ENCODE peak calls at places on chromosomes 12 and 14, in nine cellular contexts. Y is fibroblast of lung, J is heart left ventricle, U is left ventricle myocardium inferior, K is osteoblast, B is HCT116, P is DND-41, G is K562, X is psoas muscle. Q is an unnamed sample.

GRCh38 chr12:63668028-63668799 is at the start of gene DPY19L2:
- DNase-seq in Y (peak; percentile 78), J (peak; percentile 89), U (peak; percentile 84), K (peak; percentile 64), B (no peak), P (no peak), G (no peak), X (peak; percentile 54), Q (peak; percentile 48)

GRCh38 chr14:56390859-56391258 is 188.7 kb upstream of the TMEM260 start:
- DNase-seq in Y (no peak), J (no peak), U (no peak), K (no peak), B (peak; percentile 4), P (no peak), G (no peak), X (no peak), Q (no peak)

GRCh38 chr12:127550271-127550670 is 716.7 kb upstream of the TMEM132C start:
- DNase-seq in Y (peak; percentile 5), J (no peak), U (no peak), K (peak; percentile 58), B (no peak), P (no peak), G (no peak), X (no peak), Q (no peak)

GRCh38 chr12:80622271-80622670 is 85.2 kb upstream of the MYF6 start:
- DNase-seq in Y (peak; percentile 30), J (no peak), U (no peak), K (no peak), B (no peak), P (no peak), G (no peak), X (no peak), Q (no peak)

GRCh38 chr12:92971869-92972524 is 42.9 kb upstream of the EEA1 start:
- DNase-seq in Y (peak; percentile 93), J (no peak), U (no peak), K (peak; percentile 35), B (no peak), P (no peak), G (no peak), X (no peak), Q (no peak)

GRCh38 chr12:57221169-57221917 is 4.7 kb downstream of the NXPH4 start:
- DNase-seq in Y (no peak), J (no peak), U (no peak), K (no peak), B (no peak), P (no peak), G (no peak), X (no peak), Q (no peak)

GRCh38 chr12:49832836-49833421 is 4.7 kb upstream of the NCKAP5L start:
- DNase-seq in Y (peak; percentile 89), J (no peak), U (no peak), K (no peak), B (no peak), P (no peak), G (no peak), X (no peak), Q (no peak)

GRCh38 chr12:103855036-103855712 is 14.1 kb upstream of the NT5DC3 start:
- DNase-seq in Y (peak; percentile 70), J (no peak), U (no peak), K (peak; percentile 65), B (no peak), P (no peak), G (no peak), X (no peak), Q (no peak)

GRCh38 chr12:130334937-130335336 is 2.8 kb upstream of the PIWIL1 start:
- DNase-seq in Y (no peak), J (no peak), U (no peak), K (no peak), B (no peak), P (no peak), G (peak; percentile 19), X (no peak), Q (no peak)

GRCh38 chr14:101353422-101353821 is 207.9 kb upstream of the DIO3 start:
- DNase-seq in Y (no peak), J (no peak), U (no peak), K (no peak), B (no peak), P (no peak), G (no peak), X (no peak), Q (no peak)

GRCh38 chr14:80602931-80603330 is 338.6 kb downstream of the CEP128 start:
- DNase-seq in Y (no peak), J (no peak), U (no peak), K (no peak), B (no peak), P (no peak), G (no peak), X (no peak), Q (no peak)

GRCh38 chr12:85741051-85741450 is 95.2 kb downstream of the RASSF9 start:
- DNase-seq in Y (no peak), J (no peak), U (no peak), K (no peak), B (no peak), P (no peak), G (no peak), X (no peak), Q (no peak)

DNA sequence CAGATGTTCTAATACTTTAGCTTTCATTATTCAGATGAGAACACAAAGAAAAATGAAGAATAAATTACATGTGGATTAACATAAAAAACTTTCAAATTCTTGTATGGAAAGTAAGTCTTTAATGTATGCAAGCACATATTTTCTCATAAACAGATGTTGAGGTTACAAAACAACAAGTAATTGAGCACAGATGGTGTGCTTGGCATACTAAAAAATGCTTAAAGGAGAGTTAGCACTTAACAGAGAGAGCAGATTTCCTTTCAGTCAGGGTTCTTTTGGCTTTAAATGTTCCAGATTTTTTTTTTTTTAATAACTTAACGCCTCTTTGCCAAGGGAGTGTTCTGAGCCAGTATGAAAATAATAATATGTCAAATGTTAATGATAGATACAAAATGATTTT is 96.0 kb downstream of the RASSF9 start:
- DNase-seq in Y (peak; percentile 6), J (no peak), U (no peak), K (no peak), B (no peak), P (no peak), G (no peak), X (no peak), Q (no peak)
- TF ChIP-seq CTCF in Y (no peak), J (no peak), U (no peak), K (no peak), B (no peak), P (no peak), G (no peak), X (no peak), Q (no peak)

GRCh38 chr14:67768219-67768618 is 48.2 kb downstream of the ZFYVE26 start:
- DNase-seq in Y (no peak), J (no peak), U (no peak), K (no peak), B (no peak), P (no peak), G (no peak), X (no peak), Q (no peak)
- H3K4me1 ChIP-seq in Y (no peaks in the 10 kb centered on the region), J (peaks cover 21% of the 10 kb centered on the region), U (peaks cover 15% of the 10 kb centered on the region), K (no peaks in the 10 kb centered on the region), B (no peaks in the 10 kb centered on the region), P (no peaks in the 10 kb centered on the region), G (no peaks in the 10 kb centered on the region), X (no peaks in the 10 kb centered on the region), Q (peaks cover 21% of the 10 kb centered on the region)

DNA sequence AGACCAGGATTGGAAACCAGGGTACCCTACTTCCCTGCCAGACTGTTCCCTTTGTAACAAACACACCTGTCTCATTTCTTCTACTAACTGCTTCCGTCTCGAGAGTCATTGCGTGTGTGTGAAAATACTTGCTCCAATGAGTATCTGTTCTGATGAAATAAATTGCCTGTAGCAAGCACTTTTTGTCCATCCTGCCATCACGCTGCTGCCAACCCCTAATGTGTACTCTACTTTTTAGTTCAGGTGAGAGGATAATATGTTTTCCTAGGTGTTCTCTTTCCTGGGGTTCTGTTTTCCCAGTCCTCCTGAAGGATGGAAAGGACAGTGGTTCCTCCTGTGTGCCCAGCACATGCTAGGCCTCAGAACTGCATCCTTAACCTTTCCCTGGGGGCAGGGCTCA is 1.0 kb downstream of the TUNAR start:
- DNase-seq in Y (no peak), J (no peak), U (no peak), K (no peak), B (no peak), P (no peak), G (no peak), X (no peak), Q (no peak)
- H3K4me3 ChIP-seq in Y (no peak overlapping the region), J (no peak overlapping the region), U (no peak overlapping the region), K (no peak overlapping the region), B (no peak overlapping the region), P (no peak overlapping the region), G (no peak overlapping the region), X (no peak overlapping the region), Q (no peak overlapping the region)

GRCh38 chr14:55297611-55298323 is 26.5 kb downstream of the FBXO34 start:
- DNase-seq in Y (no peak), J (no peak), U (no peak), K (peak; percentile 72), B (no peak), P (no peak), G (no peak), X (no peak), Q (no peak)
- TF ChIP-seq CTCF in Y (no peak), J (no peak), U (no peak), K (no peak), B (peak; percentile 3), P (no peak), G (no peak), X (no peak), Q (no peak)

DNA sequence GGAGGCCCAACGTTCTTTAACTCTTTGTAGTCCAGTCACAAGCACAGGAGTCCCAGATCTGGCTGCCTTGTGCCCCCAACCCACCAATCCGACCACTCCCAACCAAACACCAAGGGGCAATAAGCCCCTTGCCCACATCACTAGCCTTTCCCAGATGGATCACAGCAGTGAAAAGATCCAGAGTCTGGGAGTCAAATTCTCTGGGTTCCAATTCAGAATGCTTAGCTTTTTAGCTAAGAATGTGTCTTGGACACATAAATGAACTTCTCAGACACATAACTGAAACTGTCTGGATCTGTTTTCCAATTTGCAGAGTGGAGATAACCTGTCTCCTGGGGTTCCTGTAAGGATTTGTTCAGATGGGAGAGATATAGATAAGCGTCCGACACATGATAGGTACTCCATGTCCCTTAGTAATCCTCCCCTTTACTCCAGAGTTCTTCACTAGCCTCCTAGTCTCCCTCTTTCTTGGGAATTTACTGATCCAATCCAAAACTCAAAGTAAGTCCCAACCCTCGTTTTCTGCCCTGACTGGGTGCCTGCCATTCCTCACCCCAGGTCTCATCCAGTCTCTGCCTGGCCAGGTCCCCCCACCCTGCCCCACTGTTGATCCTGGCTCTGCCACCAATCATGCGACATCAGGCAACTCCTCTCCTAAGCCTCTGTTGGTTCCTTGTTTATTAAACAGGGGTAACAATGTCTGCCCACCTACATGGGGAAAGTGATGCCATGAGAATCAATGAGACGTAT is 439 bp upstream of the TNFRSF1A start:
- DNase-seq in Y (no peak), J (no peak), U (no peak), K (peak; percentile 47), B (no peak), P (no peak), G (no peak), X (no peak), Q (no peak)
- H3K4me1 ChIP-seq in Y (peaks cover 36% of the 10 kb centered on the region), J (peaks cover 69% of the 10 kb centered on the region), U (peaks cover 90% of the 10 kb centered on the region), K (peaks cover 62% of the 10 kb centered on the region), B (peaks cover 86% of the 10 kb centered on the region), P (peaks cover 47% of the 10 kb centered on the region), G (peaks cover 45% of the 10 kb centered on the region), X (peaks cover 40% of the 10 kb centered on the region), Q (peaks cover 34% of the 10 kb centered on the region)

GRCh38 chr12:15717940-15718567 is 71.1 kb downstream of the EPS8 start:
- DNase-seq in Y (no peak), J (no peak), U (no peak), K (no peak), B (peak; percentile 40), P (no peak), G (no peak), X (no peak), Q (no peak)
- H3K4me3 ChIP-seq in Y (no peak overlapping the region), J (no peak overlapping the region), U (no peak overlapping the region), K (no peak overlapping the region), B (no peak overlapping the region), P (no peak overlapping the region), G (no peak overlapping the region), X (no peak overlapping the region), Q (no peak overlapping the region)

Q was measured in mucosa of descending colon.